ENCODE peak calls at places on chromosome 7, in six cellular contexts. J is left cardiac atrium; B is fibroblast of the aortic adventitia; G is transverse colon; H is heart right ventricle; W is stimulated activated CD8-positive, alpha-beta memory T cell treated with anti-CD3 and anti-CD28 coated beads, Interleukin-7, amount 100 ng/mL, for 1 hour. V is an unnamed sample.

GRCh38 chr7:21253740-21254687 is 173.9 kb upstream of the SP4 start:
- DNase-seq in J (peak), W (no peak), H (peak), B (peak), G (peak), V (no peak)

GRCh38 chr7:33692956-33693355 is 212.4 kb upstream of the BMPER start:
- DNase-seq in B (peak), J (no peak), G (no peak), W (no peak), H (no peak), V (no peak)

GRCh38 chr7:72334066-72334465 is 78.1 kb downstream of the CALN1 start:
- DNase-seq in W (no peak), J (no peak), G (no peak), H (no peak), B (no peak), V (no peak)

GRCh38 chr7:98995111-98995510 is 116.8 kb downstream of the TRRAP start:
- DNase-seq in W (no peak), B (no peak), G (no peak), H (no peak), J (no peak), V (no peak)

GRCh38 chr7:139341776-139342244 is 673 bp downstream of the FMC1 start:
- DNase-seq in B (peak), W (no peak), G (no peak), J (no peak), H (no peak), V (no peak)

GRCh38 chr7:140649566-140650205 is 9.1 kb upstream of the DENND2A start:
- DNase-seq in G (no peak), J (no peak), W (no peak), H (no peak), B (no peak), V (no peak)

GRCh38 chr7:38335123-38335489 is 61.7 kb upstream of the TARP start:
- DNase-seq in G (no peak), J (no peak), B (no peak), W (no peak), H (no peak), V (no peak)

GRCh38 chr7:129896568-129897382 is 56.0 kb downstream of the UBE2H start:
- DNase-seq in H (no peak), G (no peak), J (no peak), W (no peak), B (peak), V (no peak)

GRCh38 chr7:138945806-138946205 is 35.4 kb downstream of the KIAA1549 start:
- DNase-seq in G (no peak), H (no peak), B (no peak), W (no peak), J (no peak), V (no peak)

GRCh38 chr7:74542558-74543117 is 88.9 kb downstream of the GTF2IRD1 start:
- DNase-seq in H (peak), W (no peak), G (no peak), B (no peak), J (peak), V (no peak)

GRCh38 chr7:136976504-136977251 is 108.2 kb downstream of the CHRM2 start:
- DNase-seq in W (no peak), G (no peak), J (no peak), B (peak), H (no peak), V (no peak)

GRCh38 chr7:134783294-134784069 is 4.0 kb downstream of the CALD1 start:
- DNase-seq in G (no peak), B (no peak), W (no peak), J (no peak), H (no peak), V (no peak)

GRCh38 chr7:22447759-22448158 is 52.2 kb downstream of the STEAP1B start:
- DNase-seq in J (no peak), H (no peak), W (no peak), G (no peak), B (no peak), V (no peak)

GRCh38 chr7:30474893-30475292 is 3.7 kb downstream of the NOD1 start:
- DNase-seq in H (no peak), B (peak), J (no peak), W (no peak), G (no peak), V (no peak)

GRCh38 chr7:102860351-102860811 is 52.4 kb upstream of the LRRC17 start:
- DNase-seq in G (no peak), J (no peak), H (no peak), B (peak), W (no peak), V (no peak)

GRCh38 chr7:45080958-45081669 is 7.7 kb downstream of the NACAD start:
- DNase-seq in W (no peak), B (no peak), G (no peak), H (no peak), J (no peak), V (no peak)

GRCh38 chr7:158406364-158406763 is 181.3 kb downstream of the PTPRN2 start:
- DNase-seq in J (no peak), G (no peak), W (no peak), H (no peak), B (no peak), V (no peak)

GRCh38 chr7:332646-333398 is 42.9 kb downstream of the FOXL3 start:
- DNase-seq in W (peak), B (peak), G (peak), H (peak), J (peak), V (peak)

GRCh38 chr7:133134810-133135209 is 52.9 kb upstream of the CHCHD3 start:
- DNase-seq in G (no peak), J (no peak), H (no peak), W (no peak), B (no peak), V (no peak)

V was measured in central memory CD8-positive, alpha-beta T cell.